ENCODE peak calls at places on chromosomes 11 and 22, in seven cellular contexts. One of them, this sample, is unnamed.
A peak's percentile ranks its signal among the peaks of the same experiment; 100 is the strongest.

GRCh38 chr11:66467756-66468155 is 1.1 kb downstream of the PELI3 start:
- DNase-seq in suprapubic skin: no peak
- DNase-seq in ovary: peak; percentile 46
- DNase-seq in A549: no peak
- DNase-seq in stomach: peak; percentile 35
- DNase-seq in sigmoid colon: no peak
- DNase-seq in SK-N-SH: peak; percentile 54
- DNase-seq in this sample: no peak

GRCh38 chr11:106621479-106621878 is 396.8 kb downstream of the GUCY1A2 start:
- DNase-seq in SK-N-SH: no peak
- DNase-seq in A549: no peak
- DNase-seq in sigmoid colon: no peak
- DNase-seq in ovary: no peak
- DNase-seq in stomach: no peak
- DNase-seq in suprapubic skin: no peak
- DNase-seq in this sample: no peak

GRCh38 chr11:123434262-123434661 is 4.2 kb downstream of the GRAMD1B start:
- DNase-seq in A549: peak; percentile 31
- DNase-seq in sigmoid colon: no peak
- DNase-seq in stomach: no peak
- DNase-seq in SK-N-SH: peak; percentile 30
- DNase-seq in suprapubic skin: peak; percentile 24
- DNase-seq in ovary: no peak
- DNase-seq in this sample: no peak

GRCh38 chr11:124101722-124102121 is 13.5 kb upstream of the VWA5A start:
- DNase-seq in SK-N-SH: no peak
- DNase-seq in A549: no peak
- DNase-seq in sigmoid colon: no peak
- DNase-seq in suprapubic skin: no peak
- DNase-seq in stomach: no peak
- DNase-seq in ovary: no peak
- DNase-seq in this sample: no peak

GRCh38 chr11:10019906-10020682 is 273.9 kb downstream of the SBF2 start:
- DNase-seq in SK-N-SH: no peak
- DNase-seq in ovary: no peak
- DNase-seq in sigmoid colon: no peak
- DNase-seq in stomach: peak; percentile 44
- DNase-seq in suprapubic skin: no peak
- DNase-seq in A549: no peak
- DNase-seq in this sample: no peak

GRCh38 chr11:2200536-2200935 is 28.9 kb upstream of the TH start:
- DNase-seq in stomach: no peak
- DNase-seq in A549: no peak
- DNase-seq in SK-N-SH: no peak
- DNase-seq in sigmoid colon: no peak
- DNase-seq in ovary: no peak
- DNase-seq in suprapubic skin: no peak
- DNase-seq in this sample: no peak

GRCh38 chr22:40037320-40037719 is 42.6 kb downstream of the FAM83F start:
- DNase-seq in SK-N-SH: no peak
- DNase-seq in A549: no peak
- DNase-seq in ovary: no peak
- DNase-seq in sigmoid colon: peak; percentile 12
- DNase-seq in stomach: no peak
- DNase-seq in suprapubic skin: peak; percentile 60
- DNase-seq in this sample: no peak

GRCh38 chr11:122097419-122098001 is 18.5 kb downstream of the BLID start:
- DNase-seq in SK-N-SH: peak; percentile 32
- DNase-seq in A549: no peak
- DNase-seq in suprapubic skin: no peak
- DNase-seq in ovary: no peak
- DNase-seq in stomach: no peak
- DNase-seq in sigmoid colon: no peak
- DNase-seq in this sample: no peak

GRCh38 chr11:78620159-78620558 is 45.5 kb upstream of the NARS2 start:
- DNase-seq in stomach: no peak
- DNase-seq in sigmoid colon: no peak
- DNase-seq in SK-N-SH: no peak
- DNase-seq in A549: no peak
- DNase-seq in ovary: no peak
- DNase-seq in suprapubic skin: no peak
- DNase-seq in this sample: no peak

GRCh38 chr11:8597182-8597581 is 3.2 kb upstream of the STK33 start:
- DNase-seq in A549: peak; percentile 44
- DNase-seq in SK-N-SH: no peak
- DNase-seq in sigmoid colon: no peak
- DNase-seq in ovary: no peak
- DNase-seq in stomach: no peak
- DNase-seq in suprapubic skin: no peak
- DNase-seq in this sample: no peak

GRCh38 chr22:21000987-21001600 is 824 bp downstream of the THAP7 start:
- DNase-seq in suprapubic skin: no peak
- DNase-seq in SK-N-SH: peak; percentile 69
- DNase-seq in stomach: no peak
- DNase-seq in sigmoid colon: no peak
- DNase-seq in A549: no peak
- DNase-seq in ovary: no peak
- DNase-seq in this sample: no peak

DNA sequence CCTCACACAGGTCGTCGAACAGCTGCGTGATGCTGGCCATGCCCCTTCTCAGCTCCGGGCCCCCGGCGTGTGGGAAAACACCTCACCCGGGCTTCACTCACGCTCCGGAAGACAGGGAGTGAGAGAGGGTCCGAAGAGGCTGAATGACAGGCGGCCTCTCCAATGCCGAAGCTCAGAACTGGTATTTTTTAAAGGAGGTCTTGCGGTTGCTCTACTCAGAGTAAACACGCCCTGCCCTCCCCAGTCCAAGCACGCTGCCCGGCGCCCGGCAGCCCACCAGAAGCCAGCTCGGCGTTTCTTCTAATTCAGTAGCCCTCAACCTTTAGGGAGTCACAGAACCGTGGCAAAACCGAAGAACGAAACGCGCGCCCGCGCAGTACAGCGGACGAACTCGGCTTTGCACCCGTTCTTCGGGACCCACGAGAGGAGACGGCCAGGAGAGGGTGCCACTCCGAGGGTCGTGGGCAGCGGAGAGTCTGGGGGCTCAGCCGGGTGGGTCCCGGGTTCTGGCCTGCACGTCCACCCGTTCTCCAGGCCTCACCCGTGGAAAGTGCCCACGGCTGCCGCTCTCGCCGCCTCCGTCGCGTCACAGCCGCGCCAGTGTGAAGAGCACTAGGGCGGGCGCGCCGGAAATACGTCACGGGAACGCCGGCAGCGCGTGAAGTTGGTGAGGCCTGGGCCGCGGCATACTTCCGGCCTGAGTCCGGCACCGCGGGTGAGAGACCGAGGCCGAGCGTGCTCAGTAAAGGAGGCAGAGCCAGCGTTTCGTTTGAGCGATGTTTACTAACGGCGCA is at the start of gene TUBGCP6:
- DNase-seq in ovary: peak; percentile 97
- DNase-seq in stomach: peak; percentile 97
- DNase-seq in A549: peak; percentile 78
- DNase-seq in SK-N-SH: peak; percentile 94
- DNase-seq in suprapubic skin: peak; percentile 97
- DNase-seq in sigmoid colon: peak; percentile 98
- DNase-seq in this sample: peak; percentile 98
- TF ChIP-seq EP300 in ovary: no peak
- TF ChIP-seq EP300 in stomach: no peak
- TF ChIP-seq EP300 in A549: no peak
- TF ChIP-seq EP300 in SK-N-SH: no peak
- TF ChIP-seq EP300 in suprapubic skin: no peak
- TF ChIP-seq EP300 in sigmoid colon: no peak
- TF ChIP-seq EP300 in this sample: no peak

GRCh38 chr11:3344327-3344726 is 34.6 kb downstream of the ZNF195 start:
- DNase-seq in sigmoid colon: no peak
- DNase-seq in A549: no peak
- DNase-seq in stomach: no peak
- DNase-seq in SK-N-SH: no peak
- DNase-seq in suprapubic skin: no peak
- DNase-seq in ovary: no peak
- DNase-seq in this sample: no peak

GRCh38 chr11:3344775-3345174 is 34.2 kb downstream of the ZNF195 start:
- DNase-seq in ovary: no peak
- DNase-seq in stomach: no peak
- DNase-seq in suprapubic skin: no peak
- DNase-seq in SK-N-SH: no peak
- DNase-seq in A549: no peak
- DNase-seq in sigmoid colon: no peak
- DNase-seq in this sample: no peak

GRCh38 chr11:3347127-3347526 is 31.8 kb downstream of the ZNF195 start:
- DNase-seq in suprapubic skin: no peak
- DNase-seq in sigmoid colon: no peak
- DNase-seq in SK-N-SH: no peak
- DNase-seq in ovary: no peak
- DNase-seq in A549: no peak
- DNase-seq in stomach: no peak
- DNase-seq in this sample: no peak

GRCh38 chr11:3345736-3346135 is 33.2 kb downstream of the ZNF195 start:
- DNase-seq in SK-N-SH: no peak
- DNase-seq in stomach: no peak
- DNase-seq in ovary: no peak
- DNase-seq in A549: no peak
- DNase-seq in suprapubic skin: no peak
- DNase-seq in sigmoid colon: no peak
- DNase-seq in this sample: no peak

DNA sequence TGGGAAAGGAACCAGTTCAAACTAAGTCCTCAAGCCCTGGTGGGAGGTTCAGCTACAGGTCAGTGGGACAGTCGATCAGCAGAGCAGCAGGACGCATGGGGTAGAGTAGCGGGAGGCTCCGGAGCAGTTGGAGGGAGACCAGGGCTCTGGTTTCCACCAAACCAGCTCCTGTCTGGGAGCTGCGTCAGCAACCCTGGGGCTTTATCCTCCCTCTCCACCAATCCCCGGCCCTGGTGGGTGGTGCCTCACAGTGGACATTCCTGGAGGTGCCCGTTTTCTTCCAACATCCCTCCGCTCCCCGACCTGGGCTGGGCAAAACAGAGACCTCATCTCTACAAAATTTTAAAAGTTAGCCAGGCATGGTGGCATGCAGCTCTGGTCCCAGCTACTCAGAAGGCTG is 32.4 kb downstream of the ZNF195 start:
- DNase-seq in A549: no peak
- DNase-seq in sigmoid colon: no peak
- DNase-seq in ovary: no peak
- DNase-seq in SK-N-SH: no peak
- DNase-seq in stomach: no peak
- DNase-seq in suprapubic skin: no peak
- DNase-seq in this sample: no peak
- H3K9me3 ChIP-seq in A549: peaks cover 76% of the 10 kb centered on the region
- H3K9me3 ChIP-seq in sigmoid colon: no peaks in the 10 kb centered on the region
- H3K9me3 ChIP-seq in ovary: no peaks in the 10 kb centered on the region
- H3K9me3 ChIP-seq in SK-N-SH: peaks cover 13% of the 10 kb centered on the region
- H3K9me3 ChIP-seq in stomach: peaks cover 11% of the 10 kb centered on the region
- H3K9me3 ChIP-seq in suprapubic skin: no peaks in the 10 kb centered on the region
- H3K9me3 ChIP-seq in this sample: no peaks in the 10 kb centered on the region

DNA sequence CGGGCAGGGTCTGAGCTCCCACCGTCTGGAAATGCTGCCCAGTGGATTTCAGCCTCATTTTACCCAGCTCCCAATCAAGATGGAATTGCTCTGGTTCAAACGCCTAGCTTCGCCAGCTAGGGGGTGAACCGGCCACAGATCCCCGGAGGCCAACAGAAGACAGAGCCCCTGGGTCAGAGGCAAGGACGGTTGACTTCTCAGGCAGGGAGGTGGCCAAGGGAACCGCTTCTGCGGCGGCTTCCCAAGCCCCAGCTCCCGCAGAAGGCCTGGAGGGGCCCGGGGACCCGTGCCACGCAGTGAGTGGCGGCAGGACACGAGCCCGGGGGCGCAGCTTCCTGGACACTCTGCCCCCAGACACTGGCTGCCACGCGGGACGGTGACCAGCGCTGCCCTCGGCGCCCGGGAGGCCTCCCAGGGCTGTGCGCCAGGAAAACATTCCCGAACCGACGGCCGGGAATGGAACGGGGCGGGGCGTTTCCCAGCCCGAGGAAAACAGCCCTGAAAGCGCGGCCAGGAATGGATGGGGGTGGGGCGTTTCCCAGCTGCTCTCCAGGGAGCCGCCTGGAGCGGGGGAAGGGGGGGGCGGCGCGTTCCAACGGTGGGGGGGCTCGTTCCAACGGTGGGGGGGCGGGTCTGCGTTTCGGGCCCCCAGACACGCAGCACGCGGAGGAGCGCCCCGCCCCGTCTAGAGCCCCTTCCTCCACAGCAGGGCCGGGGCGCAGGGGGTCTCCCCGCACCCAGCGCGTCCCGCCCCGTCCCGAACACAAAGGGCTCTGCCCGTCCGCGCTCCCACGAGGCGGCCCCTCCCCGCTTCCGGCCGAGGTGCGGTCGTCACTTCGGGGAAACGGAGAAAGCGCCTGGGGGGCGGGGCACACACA is 13.5 kb upstream of the B4GALNT4 start:
- DNase-seq in A549: peak; percentile 84
- DNase-seq in suprapubic skin: peak; percentile 97
- DNase-seq in ovary: peak; percentile 99
- DNase-seq in SK-N-SH: peak; percentile 90
- DNase-seq in stomach: peak; percentile 93
- DNase-seq in sigmoid colon: peak; percentile 99
- DNase-seq in this sample: peak; percentile 98
- TF ChIP-seq EP300 in A549: peak; percentile 73
- TF ChIP-seq EP300 in suprapubic skin: peak; percentile 46
- TF ChIP-seq EP300 in ovary: peak; percentile 96
- TF ChIP-seq EP300 in SK-N-SH: no peak
- TF ChIP-seq EP300 in stomach: peak; percentile 81
- TF ChIP-seq EP300 in sigmoid colon: no peak
- TF ChIP-seq EP300 in this sample: peak; percentile 88

GRCh38 chr11:70620510-70621184 is 222.3 kb downstream of the CTTN start:
- DNase-seq in ovary: no peak
- DNase-seq in stomach: no peak
- DNase-seq in sigmoid colon: no peak
- DNase-seq in SK-N-SH: no peak
- DNase-seq in suprapubic skin: no peak
- DNase-seq in A549: no peak
- DNase-seq in this sample: no peak

GRCh38 chr11:70619591-70619990 is 221.3 kb downstream of the CTTN start:
- DNase-seq in suprapubic skin: no peak
- DNase-seq in stomach: no peak
- DNase-seq in sigmoid colon: no peak
- DNase-seq in ovary: no peak
- DNase-seq in SK-N-SH: no peak
- DNase-seq in A549: no peak
- DNase-seq in this sample: no peak

GRCh38 chr11:70621241-70621640 is 222.9 kb downstream of the CTTN start:
- DNase-seq in stomach: no peak
- DNase-seq in A549: no peak
- DNase-seq in sigmoid colon: no peak
- DNase-seq in SK-N-SH: no peak
- DNase-seq in ovary: no peak
- DNase-seq in suprapubic skin: no peak
- DNase-seq in this sample: no peak

GRCh38 chr11:70623906-70624597 is 225.7 kb downstream of the CTTN start:
- DNase-seq in stomach: no peak
- DNase-seq in SK-N-SH: no peak
- DNase-seq in A549: no peak
- DNase-seq in suprapubic skin: no peak
- DNase-seq in sigmoid colon: no peak
- DNase-seq in ovary: no peak
- DNase-seq in this sample: no peak

DNA sequence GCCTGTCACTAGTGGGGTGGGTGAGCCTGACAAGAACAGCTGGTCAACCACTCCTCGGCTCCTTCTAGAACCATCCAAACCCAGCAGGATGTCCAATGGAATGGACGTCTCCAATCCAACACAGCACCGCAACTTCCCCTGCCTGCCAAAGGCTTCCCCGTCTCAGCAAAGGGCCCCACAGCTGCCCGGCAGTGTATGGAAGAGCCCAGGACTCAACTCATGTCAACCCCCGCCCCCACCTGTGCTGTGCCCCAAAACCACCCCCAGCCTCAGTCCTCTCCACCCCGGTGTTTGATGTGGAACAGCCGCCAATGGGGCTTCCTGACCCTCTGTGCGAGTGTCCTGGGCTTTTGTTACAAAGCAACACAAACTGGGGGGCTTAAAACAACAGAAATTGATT is 223.8 kb downstream of the CTTN start:
- DNase-seq in stomach: no peak
- DNase-seq in A549: no peak
- DNase-seq in sigmoid colon: no peak
- DNase-seq in ovary: no peak
- DNase-seq in SK-N-SH: no peak
- DNase-seq in suprapubic skin: no peak
- DNase-seq in this sample: no peak
- H3K9me3 ChIP-seq in stomach: peaks cover 6% of the 10 kb centered on the region
- H3K9me3 ChIP-seq in A549: no peaks in the 10 kb centered on the region
- H3K9me3 ChIP-seq in sigmoid colon: no peaks in the 10 kb centered on the region
- H3K9me3 ChIP-seq in ovary: no peaks in the 10 kb centered on the region
- H3K9me3 ChIP-seq in SK-N-SH: no peaks in the 10 kb centered on the region
- H3K9me3 ChIP-seq in suprapubic skin: no peaks in the 10 kb centered on the region
- H3K9me3 ChIP-seq in this sample: no peaks in the 10 kb centered on the region

This sample was measured in esophagus muscularis mucosa.